ENCODE peak calls at places on chromosomes 2 and 18, in seven cellular contexts. R, Z, W, D, O, X and P are unnamed samples.

GRCh38 chr2:12824304-12824761 is 107.6 kb downstream of the TRIB2 start:
- DNase-seq in R (no peak), Z (no peak), W (no peak), D (no peak), O (no peak), X (no peak), P (no peak)

GRCh38 chr2:44638649-44639048 is 276.9 kb downstream of the CAMKMT start:
- DNase-seq in R (no peak), Z (peak), W (no peak), D (no peak), O (no peak), X (no peak), P (no peak)

GRCh38 chr2:71601136-71602114 is 148.1 kb downstream of the DYSF start:
- DNase-seq in R (no peak), Z (no peak), W (no peak), D (no peak), O (no peak), X (no peak), P (no peak)

GRCh38 chr2:12304494-12305228 is 412.1 kb upstream of the TRIB2 start:
- DNase-seq in R (no peak), Z (no peak), W (no peak), D (no peak), O (no peak), X (no peak), P (no peak)

GRCh38 chr2:71608441-71608840 is 155.1 kb downstream of the DYSF start:
- DNase-seq in R (no peak), Z (no peak), W (no peak), D (no peak), O (no peak), X (no peak), P (no peak)

GRCh38 chr18:35458677-35459441 is 38.9 kb downstream of the INO80C start:
- DNase-seq in R (peak), Z (no peak), W (no peak), D (no peak), O (no peak), X (no peak), P (no peak)

GRCh38 chr2:169258045-169258601 is 104.2 kb downstream of the LRP2 start:
- DNase-seq in R (no peak), Z (no peak), W (no peak), D (no peak), O (no peak), X (no peak), P (no peak)

GRCh38 chr2:162009543-162009942 is 64.5 kb downstream of the DPP4 start:
- DNase-seq in R (no peak), Z (no peak), W (no peak), D (no peak), O (no peak), X (no peak), P (no peak)

GRCh38 chr18:76493213-76494107 is 1.6 kb downstream of the ZNF516 start:
- DNase-seq in R (peak), Z (peak), W (no peak), D (peak), O (peak), X (no peak), P (no peak)

GRCh38 chr18:80157708-80158343 is 48.8 kb downstream of the ADNP2 start:
- DNase-seq in R (peak), Z (peak), W (peak), D (peak), O (peak), X (peak), P (peak)

GRCh38 chr2:1294882-1295281 is 118.4 kb upstream of the TPO start:
- DNase-seq in R (no peak), Z (no peak), W (no peak), D (no peak), O (no peak), X (no peak), P (no peak)